ENCODE peak calls at places on chromosomes 5 and 9, in six cellular contexts. A is bronchial epithelial cell; S is IMR-90; I is central memory CD4-positive, alpha-beta T cell; B is activated naive CD8-positive, alpha-beta T cell treated with anti-CD3 and anti-CD28 coated beads, Interleukin-2, amount 50 U/mL, for 16 hours; H is pons. Z is an unnamed sample.

GRCh38 chr9:94761506-94761905 is 35.0 kb downstream of the AOPEP start:
- DNase-seq in A (peak; percentile 45), S (peak; percentile 10), I (no peak), B (no peak), H (no peak), Z (no peak)

GRCh38 chr9:71929791-71930440 is 18.5 kb downstream of the C9orf85 start:
- DNase-seq in A (no peak), S (peak; percentile 20), I (no peak), B (no peak), H (no peak), Z (no peak)

GRCh38 chr9:98709968-98710965 is 1.5 kb upstream of the GABBR2 start:
- DNase-seq in A (peak; percentile 29), S (peak; percentile 73), I (no peak), B (no peak), H (no peak), Z (peak; percentile 78)

GRCh38 chr5:132876020-132876759 is 2.7 kb downstream of the LEAP2 start:
- DNase-seq in A (no peak), S (peak; percentile 69), I (no peak), B (no peak), H (no peak), Z (peak; percentile 45)

GRCh38 chr9:133493428-133493827 is 14.5 kb upstream of the SLC2A6 start:
- DNase-seq in A (no peak), S (no peak), I (no peak), B (no peak), H (no peak), Z (no peak)

GRCh38 chr5:121853853-121854252 is 2.2 kb downstream of the FTMT start:
- DNase-seq in A (no peak), S (no peak), I (no peak), B (no peak), H (no peak), Z (no peak)

GRCh38 chr5:120848883-120849282 is 384.8 kb downstream of the PRR16 start:
- DNase-seq in A (no peak), S (no peak), I (no peak), B (no peak), H (no peak), Z (no peak)

GRCh38 chr5:14465086-14465485 is 116.5 kb upstream of the OTULINL start:
- DNase-seq in A (no peak), S (peak; percentile 93), I (no peak), B (no peak), H (no peak), Z (peak; percentile 65)

GRCh38 chr5:170648546-170648945 is 135.0 kb upstream of the GABRP start:
- DNase-seq in A (peak; percentile 60), S (peak; percentile 5), I (no peak), B (no peak), H (no peak), Z (no peak)

GRCh38 chr9:33748633-33749304 is 46.6 kb upstream of the PRSS3 start:
- DNase-seq in A (no peak), S (no peak), I (peak; percentile 27), B (no peak), H (no peak), Z (no peak)

GRCh38 chr5:89769975-89770374 is 639.6 kb downstream of the CETN3 start:
- DNase-seq in A (peak; percentile 80), S (peak; percentile 1), I (no peak), B (no peak), H (no peak), Z (peak; percentile 25)

GRCh38 chr5:156147948-156148285 is 179.0 kb upstream of the SGCD start:
- DNase-seq in A (no peak), S (peak; percentile 51), I (no peak), B (no peak), H (no peak), Z (no peak)

GRCh38 chr9:120921751-120922181 is 4.8 kb downstream of the TRAF1 start:
- DNase-seq in A (no peak), S (no peak), I (no peak), B (no peak), H (no peak), Z (peak; percentile 38)

GRCh38 chr5:27316283-27316675 is 277.9 kb upstream of the CDH9 start:
- DNase-seq in A (peak; percentile 57), S (peak; percentile 86), I (no peak), B (no peak), H (no peak), Z (peak; percentile 83)

GRCh38 chr5:123088031-123088805 is 823 bp upstream of the PRDM6 start:
- DNase-seq in A (no peak), S (no peak), I (no peak), B (no peak), H (no peak), Z (no peak)

GRCh38 chr9:95316794-95317118 is 753 bp downstream of the FANCC start:
- DNase-seq in A (peak; percentile 42), S (peak; percentile 50), I (no peak), B (no peak), H (no peak), Z (peak; percentile 37)

GRCh38 chr9:119283118-119283794 is 86.0 kb downstream of the BRINP1 start:
- DNase-seq in A (peak; percentile 46), S (no peak), I (no peak), B (no peak), H (no peak), Z (no peak)

Z was measured in fibroblast of the aortic adventitia.